ENCODE peak calls at places on chromosome 16, in six cellular contexts. T is Panc1, O is Peyer's patch, I is SK-N-SH, Z is amniotic epithelial cell, Y is NCI-H69. B is an unnamed sample.

GRCh38 chr16:10868562-10869469 is 8.2 kb upstream of the CIITA start:
- DNase-seq in T (no peak), O (peak; percentile 88), I (no peak), Z (no peak), Y (peak; percentile 19), B (no peak)

GRCh38 chr16:15509593-15510520 is 75.5 kb downstream of the BMERB1 start:
- DNase-seq in T (no peak), O (no peak), I (peak; percentile 23), Z (no peak), Y (no peak), B (no peak)

GRCh38 chr16:50506543-50506937 is 41.7 kb upstream of the NKD1 start:
- DNase-seq in T (no peak), O (no peak), I (no peak), Z (no peak), Y (no peak), B (no peak)

GRCh38 chr16:86925067-86925791 is 346.9 kb downstream of the FOXL1 start:
- DNase-seq in T (no peak), O (no peak), I (no peak), Z (peak; percentile 97), Y (no peak), B (no peak)

GRCh38 chr16:81483970-81484595 is 39.5 kb downstream of the CMIP start:
- DNase-seq in T (no peak), O (no peak), I (no peak), Z (no peak), Y (no peak), B (no peak)

GRCh38 chr16:1635070-1635469 is 22.9 kb downstream of the CRAMP1 start:
- DNase-seq in T (no peak), O (no peak), I (no peak), Z (peak; percentile 69), Y (no peak), B (no peak)

GRCh38 chr16:50534556-50534955 is 13.6 kb upstream of the NKD1 start:
- DNase-seq in T (no peak), O (no peak), I (no peak), Z (no peak), Y (no peak), B (no peak)

GRCh38 chr16:2280981-2281542 is 13.1 kb upstream of the RNPS1 start:
- DNase-seq in T (no peak), O (no peak), I (no peak), Z (no peak), Y (no peak), B (no peak)

GRCh38 chr16:22161999-22162657 is at the start of gene SDR42E2:
- DNase-seq in T (no peak), O (no peak), I (peak; percentile 83), Z (no peak), Y (peak; percentile 74), B (no peak)

GRCh38 chr16:66199189-66199588 is 167.3 kb upstream of the CDH5 start:
- DNase-seq in T (no peak), O (no peak), I (no peak), Z (peak; percentile 68), Y (no peak), B (no peak)

GRCh38 chr16:10552998-10553491 is 27.4 kb downstream of the EMP2 start:
- DNase-seq in T (no peak), O (peak; percentile 75), I (peak; percentile 37), Z (no peak), Y (no peak), B (no peak)

GRCh38 chr16:77896357-77896972 is 108.1 kb downstream of the VAT1L start:
- DNase-seq in T (no peak), O (no peak), I (peak; percentile 62), Z (no peak), Y (peak; percentile 34), B (no peak)

GRCh38 chr16:87318158-87318644 is 1.0 kb upstream of the C16orf95 start:
- DNase-seq in T (no peak), O (no peak), I (no peak), Z (peak; percentile 9), Y (no peak), B (no peak)

GRCh38 chr16:27718136-27718766 is 168.3 kb downstream of the KATNIP start:
- DNase-seq in T (no peak), O (no peak), I (no peak), Z (no peak), Y (no peak), B (no peak)

GRCh38 chr16:70252355-70252988 is 732 bp upstream of the EXOSC6 start:
- DNase-seq in T (no peak), O (no peak), I (peak; percentile 59), Z (no peak), Y (peak; percentile 20), B (no peak)

GRCh38 chr16:81618661-81619060 is 160.4 kb upstream of the PLCG2 start:
- DNase-seq in T (no peak), O (no peak), I (no peak), Z (peak; percentile 28), Y (peak; percentile 66), B (no peak)

GRCh38 chr16:68275611-68276191 is 11.4 kb downstream of the SLC7A6 start:
- DNase-seq in T (no peak), O (peak; percentile 64), I (no peak), Z (no peak), Y (peak; percentile 71), B (no peak)

GRCh38 chr16:27816561-27816960 is 247.0 kb downstream of the GSG1L start:
- DNase-seq in T (no peak), O (no peak), I (peak; percentile 2), Z (no peak), Y (no peak), B (no peak)

GRCh38 chr16:27314161-27314723 is 468 bp downstream of the IL4R start:
- DNase-seq in T (no peak), O (peak; percentile 49), I (peak; percentile 39), Z (peak; percentile 87), Y (no peak), B (peak; percentile 71)

B was measured in keratinocyte.